ENCODE peak calls at places on chromosomes 3 and 15, in six cellular contexts. V is H1, U is IMR-90, J is H9, Y is trophoblast cell, O is mesendoderm. T is an unnamed sample.

GRCh38 chr3:23805881-23806321 is at the start of gene UBE2E1:
- DNase-seq in V (no peak), U (peak; percentile 72), J (peak; percentile 67), Y (peak; percentile 64), O (peak; percentile 74), T (peak; percentile 42)

GRCh38 chr3:115800489-115801080 is 177.3 kb downstream of the GAP43 start:
- DNase-seq in V (no peak), U (peak; percentile 86), J (no peak), Y (no peak), O (no peak), T (no peak)

GRCh38 chr3:180142041-180142440 is 105.3 kb upstream of the PEX5L start:
- DNase-seq in V (no peak), U (no peak), J (no peak), Y (no peak), O (no peak), T (no peak)

GRCh38 chr3:126338796-126339241 is 18.4 kb downstream of the KLF15 start:
- DNase-seq in V (peak; percentile 39), U (no peak), J (no peak), Y (no peak), O (no peak), T (no peak)

GRCh38 chr3:47441796-47442551 is 33.8 kb downstream of the SCAP start:
- DNase-seq in V (no peak), U (no peak), J (no peak), Y (peak; percentile 50), O (no peak), T (no peak)

GRCh38 chr3:171770689-171771620 is 39.3 kb downstream of the PLD1 start:
- DNase-seq in V (no peak), U (peak; percentile 92), J (peak; percentile 60), Y (peak; percentile 73), O (peak; percentile 87), T (no peak)

GRCh38 chr15:58065011-58065444 is 483 bp downstream of the ALDH1A2 start:
- DNase-seq in V (peak; percentile 65), U (no peak), J (peak; percentile 46), Y (no peak), O (peak; percentile 19), T (peak; percentile 26)

GRCh38 chr3:38353151-38353550 is 6.6 kb downstream of the XYLB start:
- DNase-seq in V (no peak), U (peak; percentile 24), J (no peak), Y (no peak), O (no peak), T (no peak)

GRCh38 chr15:101017041-101017754 is 98.0 kb downstream of the LRRK1 start:
- DNase-seq in V (peak; percentile 55), U (peak; percentile 6), J (peak; percentile 74), Y (no peak), O (peak; percentile 53), T (no peak)

GRCh38 chr15:23854535-23855252 is 167.6 kb upstream of the NDN start:
- DNase-seq in V (no peak), U (no peak), J (peak; percentile 33), Y (no peak), O (peak; percentile 34), T (no peak)

GRCh38 chr3:4153771-4154170 is 149.4 kb upstream of the SETMAR start:
- DNase-seq in V (no peak), U (no peak), J (no peak), Y (no peak), O (no peak), T (no peak)

GRCh38 chr3:138578141-138578540 is 15.9 kb downstream of the CEP70 start:
- DNase-seq in V (no peak), U (no peak), J (no peak), Y (no peak), O (no peak), T (no peak)

GRCh38 chr3:140910860-140911259 is 30.8 kb upstream of the SLC25A36 start:
- DNase-seq in V (peak; percentile 66), U (peak; percentile 7), J (peak; percentile 53), Y (no peak), O (peak; percentile 90), T (peak; percentile 43)

GRCh38 chr15:42273900-42274692 is 863 bp upstream of the TMEM87A start:
- DNase-seq in V (peak; percentile 51), U (peak; percentile 67), J (peak; percentile 34), Y (peak; percentile 46), O (no peak), T (no peak)

GRCh38 chr3:171775943-171776342 is 34.3 kb downstream of the PLD1 start:
- DNase-seq in V (no peak), U (no peak), J (no peak), Y (no peak), O (no peak), T (no peak)

GRCh38 chr3:182235504-182235903 is 523.8 kb downstream of the SOX2 start:
- DNase-seq in V (no peak), U (no peak), J (no peak), Y (no peak), O (no peak), T (no peak)

GRCh38 chr3:8607285-8608040 is 37.1 kb downstream of the SSUH2 start:
- DNase-seq in V (peak; percentile 50), U (peak; percentile 78), J (peak; percentile 43), Y (peak; percentile 25), O (peak; percentile 89), T (peak; percentile 46)

GRCh38 chr15:26081758-26082068 is 218.6 kb upstream of the ATP10A start:
- DNase-seq in V (no peak), U (no peak), J (no peak), Y (peak; percentile 12), O (no peak), T (no peak)

GRCh38 chr3:50226888-50227389 is 9.1 kb upstream of the GNAI2 start:
- DNase-seq in V (no peak), U (no peak), J (no peak), Y (no peak), O (peak; percentile 60), T (no peak)

GRCh38 chr3:101637461-101637860 is 39.5 kb downstream of the ZBTB11 start:
- DNase-seq in V (peak; percentile 38), U (no peak), J (no peak), Y (no peak), O (no peak), T (no peak)

GRCh38 chr3:14509796-14510100 is 30.4 kb downstream of the GRIP2 start:
- DNase-seq in V (no peak), U (no peak), J (no peak), Y (no peak), O (no peak), T (no peak)

GRCh38 chr15:50262533-50262932 is 3.0 kb downstream of the HDC start:
- DNase-seq in V (no peak), U (no peak), J (no peak), Y (no peak), O (no peak), T (no peak)

GRCh38 chr15:43440721-43441281 is 52.2 kb downstream of the TP53BP1 start:
- DNase-seq in V (no peak), U (peak; percentile 99), J (peak; percentile 45), Y (peak; percentile 77), O (peak; percentile 94), T (peak; percentile 29)

GRCh38 chr3:107430214-107431047 is 53.2 kb downstream of the CCDC54 start:
- DNase-seq in V (no peak), U (peak; percentile 19), J (peak; percentile 41), Y (peak; percentile 4), O (peak; percentile 47), T (peak; percentile 21)

GRCh38 chr15:55992769-55993110 is 672 bp downstream of the NEDD4 start:
- DNase-seq in V (no peak), U (peak; percentile 70), J (no peak), Y (no peak), O (no peak), T (no peak)

GRCh38 chr3:4398120-4398740 is 68.8 kb downstream of the SUMF1 start:
- DNase-seq in V (no peak), U (no peak), J (no peak), Y (no peak), O (no peak), T (no peak)

GRCh38 chr15:92343869-92344643 is 49.6 kb upstream of the ST8SIA2 start:
- DNase-seq in V (peak; percentile 49), U (no peak), J (peak; percentile 66), Y (no peak), O (peak; percentile 64), T (peak; percentile 38)

GRCh38 chr15:52466134-52466701 is 62.5 kb downstream of the MYO5A start:
- DNase-seq in V (no peak), U (no peak), J (peak; percentile 68), Y (peak; percentile 18), O (peak; percentile 18), T (no peak)

GRCh38 chr15:94522125-94522524 is 290.8 kb downstream of the MCTP2 start:
- DNase-seq in V (no peak), U (no peak), J (no peak), Y (no peak), O (no peak), T (no peak)

GRCh38 chr15:94523873-94524272 is 292.5 kb downstream of the MCTP2 start:
- DNase-seq in V (no peak), U (no peak), J (no peak), Y (no peak), O (no peak), T (no peak)

GRCh38 chr15:94526071-94526689 is 294.8 kb downstream of the MCTP2 start:
- DNase-seq in V (no peak), U (no peak), J (peak; percentile 55), Y (no peak), O (peak; percentile 73), T (no peak)

GRCh38 chr15:94524565-94524964 is 293.2 kb downstream of the MCTP2 start:
- DNase-seq in V (no peak), U (no peak), J (no peak), Y (no peak), O (peak; percentile 17), T (no peak)
- H3K18ac ChIP-seq in V (no peak overlapping the region), U (no peak overlapping the region), J (no peak overlapping the region), Y (no peak overlapping the region), O (no peak overlapping the region), T (no peak overlapping the region)

GRCh38 chr15:89172921-89173320 is 48.5 kb downstream of the RLBP1 start:
- DNase-seq in V (no peak), U (no peak), J (no peak), Y (no peak), O (no peak), T (no peak)
- H3K27ac ChIP-seq in V (no peak overlapping the region), U (no peak overlapping the region), J (no peak overlapping the region), Y (no peak overlapping the region), O (no peak overlapping the region), T (no peak overlapping the region)

GRCh38 chr15:90060797-90061196 is 41.5 kb downstream of the IDH2 start:
- DNase-seq in V (no peak), U (no peak), J (no peak), Y (no peak), O (no peak), T (no peak)

GRCh38 chr15:90062023-90062728 is 40.1 kb downstream of the IDH2 start:
- DNase-seq in V (peak; percentile 78), U (no peak), J (peak; percentile 88), Y (no peak), O (peak; percentile 97), T (peak; percentile 52)

GRCh38 chr15:90062729-90063684 is 39.3 kb downstream of the IDH2 start:
- DNase-seq in V (no peak), U (no peak), J (no peak), Y (no peak), O (no peak), T (no peak)

GRCh38 chr15:90058308-90058707 is 44.0 kb downstream of the IDH2 start:
- DNase-seq in V (no peak), U (no peak), J (no peak), Y (no peak), O (no peak), T (no peak)

GRCh38 chr15:90059208-90059985 is 42.9 kb downstream of the IDH2 start:
- DNase-seq in V (peak; percentile 64), U (no peak), J (peak; percentile 84), Y (peak; percentile 62), O (peak; percentile 96), T (no peak)
- H3K18ac ChIP-seq in V (peak overlapping the region; percentile 64), U (no peak overlapping the region), J (peak overlapping the region; percentile 38), Y (peak overlapping the region; percentile 26), O (peak overlapping the region; percentile 34), T (peak overlapping the region; percentile 23)

GRCh38 chr3:119258915-119259314 is 18.2 kb upstream of the B4GALT4 start:
- DNase-seq in V (no peak), U (no peak), J (no peak), Y (no peak), O (no peak), T (no peak)
- H3K27ac ChIP-seq in V (no peak overlapping the region), U (no peak overlapping the region), J (no peak overlapping the region), Y (no peak overlapping the region), O (no peak overlapping the region), T (no peak overlapping the region)